ENCODE peak calls at places on chromosomes 4 and X, in five cellular contexts. V, C, H, K and M are unnamed samples.

GRCh38 chr4:112290341-112290740 is 4.6 kb upstream of the TIFA start:
- DNase-seq in V (no peak), K (no peak), H (no peak), C (no peak), M (no peak)

GRCh38 chrX:9595131-9595530 is 130.3 kb downstream of the TBL1X start:
- DNase-seq in K (no peak), H (peak), V (no peak), C (no peak), M (no peak)

GRCh38 chrX:39767446-39767845 is 330.3 kb downstream of the BCOR start:
- DNase-seq in H (no peak), V (no peak), C (no peak), K (no peak), M (no peak)

GRCh38 chrX:150514462-150514861 is 54.0 kb upstream of the MTM1 start:
- DNase-seq in V (no peak), C (no peak), K (no peak), H (no peak), M (no peak)

GRCh38 chr4:105758958-105759357 is 50.4 kb downstream of the GSTCD start:
- DNase-seq in V (no peak), C (no peak), H (no peak), K (no peak), M (no peak)

GRCh38 chrX:103879339-103879738 is 47.3 kb upstream of the RAB9B start:
- DNase-seq in H (peak), V (no peak), K (no peak), C (no peak), M (no peak)

GRCh38 chr4:88021824-88022223 is 14.4 kb downstream of the PKD2 start:
- DNase-seq in V (no peak), H (peak), K (no peak), C (no peak), M (no peak)

GRCh38 chr4:185637162-185637875 is 102.0 kb upstream of the PDLIM3 start:
- DNase-seq in C (no peak), V (no peak), K (peak), H (no peak), M (no peak)

GRCh38 chr4:76312457-76312856 is 5.9 kb downstream of the STBD1 start:
- DNase-seq in V (no peak), C (no peak), H (no peak), K (no peak), M (no peak)

GRCh38 chrX:2320580-2321327 is 180.0 kb downstream of the DHRSX start:
- DNase-seq in V (no peak), C (no peak), H (peak), K (peak), M (peak)

GRCh38 chr4:181525641-181526040 is 717.6 kb upstream of the TENM3 start:
- DNase-seq in V (no peak), H (no peak), K (no peak), C (no peak), M (no peak)

GRCh38 chrX:23235051-23235450 is 99.6 kb upstream of the PTCHD1 start:
- DNase-seq in V (no peak), K (no peak), H (no peak), C (no peak), M (no peak)

GRCh38 chr4:7708981-7709380 is 230.7 kb downstream of the AFAP1 start:
- DNase-seq in H (no peak), V (no peak), C (no peak), K (no peak), M (no peak)

GRCh38 chrX:69264134-69264533 is 98.9 kb upstream of the PJA1 start:
- DNase-seq in V (no peak), K (no peak), C (no peak), H (no peak), M (peak)

GRCh38 chr4:15944895-15945294 is 6.4 kb upstream of the FGFBP1 start:
- DNase-seq in C (no peak), V (no peak), K (no peak), H (no peak), M (no peak)

GRCh38 chrX:2145672-2146412 is 354.9 kb downstream of the DHRSX start:
- DNase-seq in H (no peak), V (no peak), C (no peak), K (no peak), M (no peak)

GRCh38 chr4:83009529-83009928 is 1.1 kb downstream of the LIN54 start:
- DNase-seq in H (peak), C (no peak), V (no peak), K (no peak), M (no peak)

GRCh38 chrX:68647156-68647957 is at the start of gene STARD8:
- DNase-seq in V (peak), K (peak), H (peak), C (no peak), M (peak)

GRCh38 chr4:26459054-26459755 is 31.1 kb downstream of the CCKAR start:
- DNase-seq in V (peak), C (no peak), K (peak), H (peak), M (no peak)

GRCh38 chrX:46317158-46317557 is 228.1 kb downstream of the ZNF674 start:
- DNase-seq in V (no peak), H (no peak), K (no peak), C (no peak), M (no peak)

GRCh38 chr4:32199639-32200038 is 1479.5 kb downstream of the PCDH7 start:
- DNase-seq in K (no peak), V (no peak), C (no peak), H (no peak), M (no peak)

GRCh38 chrX:10052906-10053625 is 85.9 kb downstream of the CLDN34 start:
- DNase-seq in C (no peak), H (no peak), V (no peak), K (peak), M (no peak)

GRCh38 chrX:124619710-124620109 is 273.3 kb downstream of the SH2D1A start:
- DNase-seq in K (no peak), C (no peak), H (no peak), V (no peak), M (peak)

GRCh38 chr4:68375667-68376559 is 26.0 kb upstream of the YTHDC1 start:
- DNase-seq in H (peak), V (peak), K (peak), C (no peak), M (no peak)

GRCh38 chr4:7630559-7631287 is 196.0 kb upstream of the PSAPL1 start:
- DNase-seq in V (peak), K (no peak), H (peak), C (no peak), M (no peak)

GRCh38 chrX:56790778-56791177 is 61.7 kb downstream of the NBDY start:
- DNase-seq in V (no peak), H (no peak), C (no peak), K (peak), M (peak)

GRCh38 chr4:61254406-61254805 is 54.3 kb downstream of the ADGRL3 start:
- DNase-seq in H (no peak), V (no peak), K (no peak), C (no peak), M (no peak)

GRCh38 chrX:15908891-15909290 is 54.3 kb upstream of the AP1S2 start:
- DNase-seq in C (no peak), V (no peak), H (peak), K (no peak), M (no peak)

GRCh38 chr4:153257151-153257620 is 52.9 kb downstream of the TRIM2 start:
- DNase-seq in C (no peak), H (peak), K (no peak), V (no peak), M (no peak)

GRCh38 chr4:36332023-36332781 is 50.8 kb downstream of the DTHD1 start:
- DNase-seq in K (no peak), H (no peak), V (no peak), C (no peak), M (no peak)

GRCh38 chr4:158998624-158999023 is 104.3 kb upstream of the RAPGEF2 start:
- DNase-seq in K (no peak), V (no peak), H (no peak), C (no peak), M (no peak)

GRCh38 chr4:30718021-30718888 is 1.9 kb upstream of the PCDH7 start:
- DNase-seq in V (peak), C (no peak), H (peak), K (no peak), M (no peak)

GRCh38 chr4:41207330-41207831 is 7.0 kb downstream of the APBB2 start:
- DNase-seq in V (no peak), H (peak), K (no peak), C (no peak), M (no peak)

GRCh38 chr4:173511787-173512361 is 18.2 kb downstream of the HAND2 start:
- DNase-seq in H (no peak), V (no peak), K (no peak), C (no peak), M (peak)

GRCh38 chr4:183729430-183730328 is 70.6 kb downstream of the TRAPPC11 start:
- DNase-seq in V (peak), C (no peak), H (peak), K (no peak), M (no peak)

GRCh38 chrX:120697053-120697452 is 67.2 kb upstream of the C1GALT1C1 start:
- DNase-seq in V (no peak), C (no peak), K (no peak), H (no peak), M (no peak)

GRCh38 chrX:139936259-139936658 is 3.4 kb upstream of the ATP11C start:
- DNase-seq in V (no peak), H (no peak), K (no peak), C (no peak), M (no peak)

GRCh38 chrX:110671068-110671803 is 124.4 kb downstream of the CHRDL1 start:
- DNase-seq in H (no peak), K (no peak), C (no peak), V (no peak), M (no peak)

DNA sequence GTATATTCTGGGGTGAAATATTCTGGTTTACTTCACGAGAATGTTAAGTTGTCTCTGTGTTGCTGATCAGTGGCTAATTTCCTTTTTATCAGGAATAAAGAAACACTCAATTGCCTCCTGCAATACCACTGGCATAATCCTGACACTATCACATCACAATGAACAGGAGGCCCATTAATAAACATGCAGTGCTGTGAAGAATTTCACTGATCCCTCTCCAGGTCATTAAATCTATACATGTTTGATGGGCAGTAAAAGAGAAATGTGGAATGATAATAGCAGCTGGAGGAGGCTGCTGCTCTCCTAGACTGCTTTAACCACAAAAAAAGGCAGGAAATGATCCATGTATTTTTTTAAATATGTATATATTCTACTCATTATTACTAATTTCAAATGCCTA is 202.1 kb downstream of the CENPC start:
- DNase-seq in C (no peak), H (no peak), V (no peak), K (no peak), M (no peak)
- H3K4me3 ChIP-seq in C (no peak), H (no peak), V (no peak), K (no peak), M (no peak)

GRCh38 chrX:26008042-26008441 is 130.1 kb upstream of the MAGEB18 start:
- DNase-seq in V (no peak), H (no peak), C (no peak), K (no peak), M (no peak)
- H3K4me3 ChIP-seq in V (no peak), H (no peak), C (no peak), K (no peak), M (no peak)

GRCh38 chrX:106613277-106613676 is 1.5 kb downstream of the RADX start:
- DNase-seq in C (no peak), K (no peak), V (no peak), H (no peak), M (no peak)
- H3K4me3 ChIP-seq in C (peak), K (peak), V (peak), H (peak), M (no peak)

GRCh38 chr4:3628868-3629175 is 96.6 kb upstream of the LRPAP1 start:
- DNase-seq in C (no peak), K (no peak), V (no peak), H (no peak), M (no peak)
- H3K4me3 ChIP-seq in C (no peak), K (no peak), V (no peak), H (no peak), M (no peak)

GRCh38 chrX:54639018-54639345 is 109.0 kb downstream of the GNL3L start:
- DNase-seq in V (no peak), C (no peak), H (no peak), K (no peak), M (no peak)
- H3K4me3 ChIP-seq in V (peak), C (peak), H (peak), K (peak), M (no peak)

DNA sequence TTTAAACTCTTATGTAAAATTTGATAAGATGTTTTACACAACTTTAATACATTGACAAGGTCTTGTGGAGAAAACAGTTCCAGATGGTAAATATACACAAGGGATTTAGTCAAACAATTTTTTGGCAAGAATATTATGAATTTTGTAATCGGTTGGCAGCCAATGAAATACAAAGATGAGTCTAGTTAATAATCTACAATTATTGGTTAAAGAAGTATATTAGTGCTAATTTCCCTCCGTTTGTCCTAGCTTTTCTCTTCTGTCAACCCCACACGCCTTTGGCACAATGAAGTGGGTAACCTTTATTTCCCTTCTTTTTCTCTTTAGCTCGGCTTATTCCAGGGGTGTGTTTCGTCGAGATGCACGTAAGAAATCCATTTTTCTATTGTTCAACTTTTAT is at the start of gene ALB:
- DNase-seq in C (no peak), V (no peak), H (no peak), K (no peak), M (no peak)
- H3K4me3 ChIP-seq in C (no peak), V (no peak), H (no peak), K (peak), M (no peak)

DNA sequence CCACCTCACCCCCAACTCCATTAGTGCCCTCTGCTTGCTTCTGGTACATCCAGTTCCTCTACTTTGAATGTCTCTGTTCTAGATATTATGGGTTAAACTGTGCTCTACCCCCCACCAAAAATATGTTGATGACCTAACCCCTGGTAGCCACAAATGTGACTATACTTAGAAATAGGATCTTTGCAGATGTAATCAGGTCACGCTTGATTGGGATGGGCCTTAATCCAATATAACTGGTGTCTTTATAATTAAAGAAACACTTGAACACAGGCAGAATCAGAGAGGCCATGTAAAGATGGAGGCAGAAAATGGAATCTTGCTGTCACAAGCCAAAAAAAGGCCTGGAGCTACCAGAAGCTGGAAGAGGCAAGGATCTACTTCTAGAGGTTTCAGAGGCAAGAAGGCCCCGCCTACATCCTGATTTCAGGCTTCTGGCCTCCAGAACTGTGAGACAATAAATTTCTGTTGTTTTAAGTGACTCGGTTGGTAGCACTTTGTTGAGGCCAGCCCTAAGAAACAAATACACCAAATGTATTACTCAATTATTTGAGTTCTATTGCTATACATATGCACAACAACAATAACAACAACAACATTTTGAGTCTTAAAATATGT is 220.0 kb downstream of the PPP3CA start:
- DNase-seq in C (no peak), H (no peak), V (no peak), K (no peak), M (no peak)
- H3K4me3 ChIP-seq in C (no peak), H (no peak), V (no peak), K (no peak), M (no peak)

GRCh38 chrX:45198301-45198700 is 2.4 kb downstream of the DIPK2B start:
- DNase-seq in C (no peak), K (no peak), V (no peak), H (peak), M (no peak)
- H3K4me3 ChIP-seq in C (no peak), K (no peak), V (no peak), H (no peak), M (no peak)

GRCh38 chr4:81595287-81595686 is 123.6 kb upstream of the RASGEF1B start:
- DNase-seq in V (no peak), K (no peak), C (no peak), H (no peak), M (no peak)

GRCh38 chr4:81595798-81596610 is 124.3 kb upstream of the RASGEF1B start:
- DNase-seq in H (peak), C (no peak), V (no peak), K (no peak), M (no peak)

GRCh38 chr4:81592698-81593097 is 121.0 kb upstream of the RASGEF1B start:
- DNase-seq in K (no peak), C (no peak), V (no peak), H (no peak), M (no peak)

GRCh38 chr4:81590596-81590995 is 118.9 kb upstream of the RASGEF1B start:
- DNase-seq in V (no peak), K (no peak), H (no peak), C (no peak), M (no peak)

DNA sequence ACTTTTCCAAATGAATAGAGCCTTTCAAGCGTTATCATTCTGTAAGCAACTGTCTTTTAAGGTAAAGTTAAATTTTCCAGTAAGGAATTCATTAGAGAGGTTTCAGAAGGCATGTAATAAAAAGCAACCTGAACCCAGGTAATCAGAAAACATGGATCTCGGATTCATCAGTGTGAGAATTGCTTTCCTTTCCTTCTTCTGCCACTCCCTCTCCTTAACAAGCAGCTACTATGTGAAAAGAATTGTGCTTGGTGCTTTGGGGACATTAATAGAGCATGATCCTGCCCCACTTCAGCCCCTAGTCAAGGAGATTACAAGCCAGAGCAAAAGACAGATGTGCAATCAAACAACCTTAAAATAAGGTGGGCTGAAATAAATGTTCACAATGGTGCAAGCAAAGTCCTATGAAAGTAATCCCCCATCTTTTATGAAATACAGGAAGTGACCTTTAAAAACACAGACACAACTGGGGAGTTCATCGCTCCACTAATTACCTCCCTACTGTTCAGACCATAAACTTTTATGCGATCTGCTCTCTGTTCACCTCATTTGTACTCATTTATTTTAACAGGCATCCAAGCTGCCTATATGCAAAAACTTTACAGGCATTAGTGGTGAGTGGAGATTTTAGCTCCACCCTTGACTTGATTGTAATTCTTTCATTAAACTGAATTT is 122.9 kb upstream of the RASGEF1B start:
- DNase-seq in H (no peak), C (no peak), K (no peak), V (no peak), M (no peak)
- H3K4me3 ChIP-seq in H (no peak), C (no peak), K (no peak), V (no peak), M (no peak)